ENCODE peak calls at places on chromosomes 6 and 20, in four cellular contexts. F, C, U and S are unnamed samples.

GRCh38 chr6:38771111-38771694 is 56.1 kb downstream of the DNAH8 start:
- DNase-seq in C (no peak), F (no peak), U (no peak), S (no peak)

GRCh38 chr6:166381733-166382499 is 824 bp downstream of the MPC1 start:
- DNase-seq in U (peak; percentile 86), F (peak; percentile 64), C (peak; percentile 87), S (peak; percentile 93)

GRCh38 chr6:89375427-89375868 is 22.9 kb upstream of the UBE2J1 start:
- DNase-seq in U (peak; percentile 86), F (peak; percentile 56), C (peak; percentile 77), S (peak; percentile 48)

GRCh38 chr6:136235233-136235564 is 14.9 kb downstream of the MTFR2 start:
- DNase-seq in C (no peak), F (no peak), U (no peak), S (no peak)

GRCh38 chr6:16205377-16206144 is 32.8 kb upstream of the GMPR start:
- DNase-seq in C (no peak), F (no peak), U (no peak), S (no peak)

GRCh38 chr20:11403711-11404110 is 514.0 kb upstream of the BTBD3 start:
- DNase-seq in F (no peak), U (no peak), C (peak; percentile 53), S (no peak)

GRCh38 chr6:43798688-43799444 is 28.9 kb downstream of the VEGFA start:
- DNase-seq in U (peak; percentile 44), C (peak; percentile 89), F (no peak), S (peak; percentile 82)

GRCh38 chr20:46400828-46401477 is 5.5 kb downstream of the ELMO2 start:
- DNase-seq in C (no peak), F (peak; percentile 19), U (no peak), S (no peak)

GRCh38 chr6:42182101-42182500 is 8.9 kb downstream of the GUCA1A start:
- DNase-seq in F (no peak), C (no peak), U (no peak), S (no peak)

GRCh38 chr6:134117409-134117808 is 65.0 kb upstream of the SLC2A12 start:
- DNase-seq in C (no peak), U (no peak), F (no peak), S (no peak)

GRCh38 chr20:461254-462198 is 807 bp downstream of the TBC1D20 start:
- DNase-seq in U (peak; percentile 82), F (peak; percentile 38), C (peak; percentile 60), S (no peak)

GRCh38 chr6:88359530-88360202 is 193.5 kb upstream of the CNR1 start:
- DNase-seq in C (no peak), U (no peak), F (no peak), S (no peak)

GRCh38 chr6:136962661-136963060 is 40.6 kb downstream of the SLC35D3 start:
- DNase-seq in U (no peak), F (no peak), C (no peak), S (no peak)

GRCh38 chr6:37083243-37084138 is 78.0 kb downstream of the FGD2 start:
- DNase-seq in F (no peak), C (peak; percentile 89), U (no peak), S (peak; percentile 96)